ENCODE peak calls at places on chromosomes 12 and 14, in five cellular contexts. H is A549, K is ovary, O is HCT116, U is heart left ventricle. V is an unnamed sample.

GRCh38 chr14:78836777-78837176 is 666.6 kb downstream of the NRXN3 start:
- DNase-seq in H (peak; percentile 49), K (no peak), O (peak; percentile 36), U (peak; percentile 11), V (peak; percentile 7)

GRCh38 chr14:24042733-24043132 is 9.1 kb upstream of the CARMIL3 start:
- DNase-seq in H (no peak), K (no peak), O (no peak), U (no peak), V (no peak)

GRCh38 chr12:49049566-49050224 is 10.9 kb downstream of the KMT2D start:
- DNase-seq in H (peak; percentile 60), K (no peak), O (no peak), U (no peak), V (peak; percentile 94)

GRCh38 chr12:93766802-93767523 is 89.8 kb downstream of the CRADD start:
- DNase-seq in H (peak; percentile 53), K (no peak), O (no peak), U (peak; percentile 60), V (no peak)

GRCh38 chr12:113762155-113762848 is 203.8 kb downstream of the RBM19 start:
- DNase-seq in H (no peak), K (no peak), O (no peak), U (no peak), V (no peak)

GRCh38 chr12:6215120-6215807 is 15.1 kb downstream of the CD9 start:
- DNase-seq in H (peak; percentile 43), K (no peak), O (no peak), U (no peak), V (no peak)

GRCh38 chr14:73755434-73756014 is 41.3 kb upstream of the PNMA1 start:
- DNase-seq in H (no peak), K (no peak), O (no peak), U (no peak), V (no peak)

GRCh38 chr12:13289644-13290285 is 93.2 kb downstream of the EMP1 start:
- DNase-seq in H (no peak), K (no peak), O (no peak), U (no peak), V (no peak)

GRCh38 chr14:90060312-90060964 is 1.4 kb upstream of the KCNK13 start:
- DNase-seq in H (peak; percentile 48), K (peak; percentile 61), O (peak; percentile 59), U (peak; percentile 24), V (no peak)

GRCh38 chr12:57214398-57214781 is 2.2 kb upstream of the NXPH4 start:
- DNase-seq in H (peak; percentile 91), K (peak; percentile 77), O (no peak), U (peak; percentile 55), V (peak; percentile 77)

GRCh38 chr12:47407730-47408129 is 298.1 kb downstream of the RPAP3 start:
- DNase-seq in H (no peak), K (no peak), O (no peak), U (no peak), V (no peak)

GRCh38 chr12:105235299-105235746 is 651 bp downstream of the APPL2 start:
- DNase-seq in H (peak; percentile 13), K (no peak), O (no peak), U (no peak), V (no peak)

GRCh38 chr14:48914921-48915320 is 671.3 kb downstream of the RPS29 start:
- DNase-seq in H (no peak), K (no peak), O (no peak), U (no peak), V (no peak)

GRCh38 chr12:65856521-65856920 is 32.2 kb downstream of the HMGA2 start:
- DNase-seq in H (no peak), K (no peak), O (no peak), U (no peak), V (no peak)

GRCh38 chr12:21451529-21451928 is 14.1 kb downstream of the PYROXD1 start:
- DNase-seq in H (no peak), K (no peak), O (no peak), U (no peak), V (no peak)

GRCh38 chr14:59337151-59337611 is 128.0 kb downstream of the GPR135 start:
- DNase-seq in H (no peak), K (peak; percentile 52), O (no peak), U (peak; percentile 26), V (no peak)

GRCh38 chr14:76954791-76955190 is 73.7 kb downstream of the IRF2BPL start:
- DNase-seq in H (no peak), K (no peak), O (no peak), U (no peak), V (no peak)

GRCh38 chr14:76956253-76957090 is 72.0 kb downstream of the IRF2BPL start:
- DNase-seq in H (peak; percentile 66), K (peak; percentile 90), O (peak; percentile 82), U (peak; percentile 92), V (peak; percentile 56)

GRCh38 chr14:76954371-76954770 is 74.1 kb downstream of the IRF2BPL start:
- DNase-seq in H (no peak), K (no peak), O (no peak), U (no peak), V (no peak)

GRCh38 chr14:76957224-76957881 is 71.2 kb downstream of the IRF2BPL start:
- DNase-seq in H (no peak), K (no peak), O (no peak), U (no peak), V (no peak)

DNA sequence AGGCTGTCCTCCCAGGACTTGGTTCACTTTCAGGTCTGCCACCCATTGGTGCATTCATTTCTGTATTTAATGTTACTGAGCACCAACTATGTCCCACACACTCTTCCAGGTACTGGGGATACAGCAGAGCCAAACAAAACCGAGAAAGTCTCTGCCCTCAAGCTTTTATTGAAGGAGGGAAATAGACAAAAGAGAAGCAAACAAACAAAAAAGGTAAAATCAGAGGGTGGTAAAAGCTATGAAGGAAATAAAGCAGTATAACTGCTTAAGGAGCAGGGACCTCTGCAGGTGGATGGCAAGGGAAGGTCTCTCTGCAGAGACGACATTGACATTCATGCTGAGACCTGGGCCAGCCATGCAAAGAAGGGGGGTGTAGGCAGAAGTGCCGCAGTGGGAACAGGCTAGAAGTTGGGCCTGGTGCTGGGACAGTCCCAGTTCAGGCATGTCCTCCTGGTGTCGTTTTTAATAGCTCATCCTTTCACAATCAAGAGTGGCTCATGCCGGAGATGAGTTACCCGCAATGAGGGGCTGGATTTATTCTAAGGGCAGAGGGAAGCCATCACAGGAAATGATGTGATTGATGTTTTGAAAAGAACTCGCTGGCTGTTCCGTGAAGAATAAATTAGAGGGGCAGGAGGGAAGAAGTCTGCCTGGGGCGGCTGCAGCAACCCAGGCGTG is 72.8 kb downstream of the IRF2BPL start:
- DNase-seq in H (no peak), K (no peak), O (no peak), U (no peak), V (no peak)
- TF ChIP-seq POLR2A in H (no peak), K (no peak), O (no peak), U (no peak), V (no peak)

GRCh38 chr14:100030441-100031153 is 34.6 kb upstream of the EVL start:
- DNase-seq in H (peak; percentile 25), K (no peak), O (no peak), U (no peak), V (peak; percentile 32)
- TF ChIP-seq POLR2A in H (no peak), K (no peak), O (no peak), U (no peak), V (no peak)

GRCh38 chr14:75002392-75003249 is at the start of gene EIF2B2:
- DNase-seq in H (peak; percentile 95), K (peak; percentile 99), O (peak; percentile 92), U (peak; percentile 98), V (peak; percentile 70)
- TF ChIP-seq POLR2A in H (peak; percentile 47), K (no peak), O (peak; percentile 6), U (no peak), V (peak; percentile 53)

GRCh38 chr14:63544641-63545234 is 1.6 kb upstream of the PPP2R5E start:
- DNase-seq in H (peak; percentile 47), K (no peak), O (no peak), U (no peak), V (no peak)

GRCh38 chr14:63543000-63543825 is at the start of gene PPP2R5E:
- DNase-seq in H (peak; percentile 96), K (peak; percentile 98), O (peak; percentile 98), U (peak; percentile 99), V (peak; percentile 90)

GRCh38 chr14:63545431-63545830 is 2.3 kb upstream of the PPP2R5E start:
- DNase-seq in H (no peak), K (no peak), O (no peak), U (no peak), V (no peak)

GRCh38 chr14:63543826-63544320 is 696 bp upstream of the PPP2R5E start:
- DNase-seq in H (no peak), K (no peak), O (no peak), U (no peak), V (no peak)

DNA sequence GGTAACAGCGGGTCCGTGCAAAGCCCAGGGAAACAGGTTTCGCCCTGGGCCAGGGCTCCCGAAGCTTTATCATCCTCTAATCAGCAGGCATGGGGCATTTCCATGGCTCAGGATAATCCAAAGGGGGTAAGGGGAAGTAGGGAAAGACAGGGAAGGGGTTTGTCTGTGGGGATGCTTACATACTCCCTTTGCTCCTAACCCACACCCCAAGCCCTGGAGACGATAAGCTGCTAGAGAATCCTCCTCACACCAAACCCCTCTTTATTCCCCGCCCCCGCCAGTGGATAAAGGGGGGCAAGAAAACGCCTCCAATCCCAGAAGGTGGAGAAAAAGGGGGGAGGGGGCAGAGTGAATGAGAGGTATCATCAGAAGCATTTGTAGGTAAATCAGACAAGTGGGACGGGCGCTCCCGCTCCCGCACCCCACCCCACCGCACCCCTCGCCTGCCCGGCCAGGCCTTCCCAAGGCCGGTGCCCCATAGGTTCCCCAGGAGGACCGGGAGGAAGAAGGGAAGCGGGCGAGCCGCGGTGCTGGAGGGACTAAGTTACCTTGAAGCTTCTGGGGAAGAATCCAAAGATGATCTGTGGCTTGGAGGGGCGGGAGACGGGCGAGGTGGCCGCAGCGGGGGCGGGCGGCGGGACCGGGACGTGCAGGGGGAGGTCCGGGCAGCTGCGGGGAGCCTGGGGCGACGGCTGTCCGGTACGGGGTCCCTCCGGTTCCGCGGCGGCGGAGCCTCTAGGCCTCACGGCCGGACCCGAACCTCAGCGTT is 762 bp downstream of the PPP2R5E start:
- DNase-seq in H (no peak), K (no peak), O (no peak), U (peak; percentile 10), V (peak; percentile 23)
- TF ChIP-seq POLR2A in H (no peak), K (no peak), O (no peak), U (no peak), V (no peak)

GRCh38 chr12:112409064-112409905 is at the start of gene RPL6:
- DNase-seq in H (peak; percentile 96), K (peak; percentile 79), O (peak; percentile 92), U (peak; percentile 85), V (peak; percentile 68)
- TF ChIP-seq POLR2A in H (peak; percentile 95), K (peak; percentile 81), O (peak; percentile 96), U (no peak), V (peak; percentile 90)

V was measured in H54.